ENCODE peak calls at places on chromosome 21, in five cellular contexts. One of them, this sample, is unnamed.

GRCh38 chr21:18384771-18385170 is 18.8 kb downstream of the TMPRSS15 start:
- DNase-seq in HepG2: no peak
- DNase-seq in GM12878: no peak
- DNase-seq in K562: peak
- DNase-seq in SK-N-SH: peak
- DNase-seq in this sample: no peak

GRCh38 chr21:32308696-32309095 is 10.0 kb downstream of the MRAP start:
- DNase-seq in HepG2: no peak
- DNase-seq in GM12878: no peak
- DNase-seq in K562: no peak
- DNase-seq in SK-N-SH: no peak
- DNase-seq in this sample: no peak

GRCh38 chr21:15491100-15491499 is 238.7 kb upstream of the USP25 start:
- DNase-seq in HepG2: no peak
- DNase-seq in GM12878: no peak
- DNase-seq in K562: no peak
- DNase-seq in SK-N-SH: no peak
- DNase-seq in this sample: no peak

GRCh38 chr21:29077651-29078090 is 4.2 kb upstream of the CCT8 start:
- DNase-seq in HepG2: no peak
- DNase-seq in GM12878: peak
- DNase-seq in K562: no peak
- DNase-seq in SK-N-SH: no peak
- DNase-seq in this sample: no peak

GRCh38 chr21:35528109-35529042 is 479.3 kb upstream of the RUNX1 start:
- DNase-seq in HepG2: no peak
- DNase-seq in GM12878: no peak
- DNase-seq in K562: no peak
- DNase-seq in SK-N-SH: no peak
- DNase-seq in this sample: no peak

GRCh38 chr21:29217818-29218252 is 80.9 kb upstream of the BACH1 start:
- DNase-seq in HepG2: peak
- DNase-seq in GM12878: no peak
- DNase-seq in K562: no peak
- DNase-seq in SK-N-SH: no peak
- DNase-seq in this sample: peak

GRCh38 chr21:33234618-33235520 is 5.1 kb downstream of the IFNAR2 start:
- DNase-seq in HepG2: no peak
- DNase-seq in GM12878: no peak
- DNase-seq in K562: no peak
- DNase-seq in SK-N-SH: no peak
- DNase-seq in this sample: no peak

GRCh38 chr21:33668180-33668579 is 25.9 kb downstream of the ITSN1 start:
- DNase-seq in HepG2: no peak
- DNase-seq in GM12878: no peak
- DNase-seq in K562: no peak
- DNase-seq in SK-N-SH: no peak
- DNase-seq in this sample: no peak

GRCh38 chr21:20418353-20418752 is 579.9 kb upstream of the NCAM2 start:
- DNase-seq in HepG2: no peak
- DNase-seq in GM12878: no peak
- DNase-seq in K562: no peak
- DNase-seq in SK-N-SH: no peak
- DNase-seq in this sample: no peak

GRCh38 chr21:36203603-36203889 is 46.9 kb downstream of the DOP1B start:
- DNase-seq in HepG2: peak
- DNase-seq in GM12878: peak
- DNase-seq in K562: no peak
- DNase-seq in SK-N-SH: peak
- DNase-seq in this sample: peak

GRCh38 chr21:45923146-45923545 is 58.4 kb upstream of the COL6A1 start:
- DNase-seq in HepG2: peak
- DNase-seq in GM12878: no peak
- DNase-seq in K562: peak
- DNase-seq in SK-N-SH: peak
- DNase-seq in this sample: peak
- TF ChIP-seq CTCF in HepG2: peak
- TF ChIP-seq CTCF in GM12878: peak
- TF ChIP-seq CTCF in K562: peak
- TF ChIP-seq CTCF in SK-N-SH: peak
- TF ChIP-seq CTCF in this sample: peak

GRCh38 chr21:41927727-41928409 is 25.9 kb downstream of the C2CD2 start:
- DNase-seq in HepG2: no peak
- DNase-seq in GM12878: no peak
- DNase-seq in K562: no peak
- DNase-seq in SK-N-SH: no peak
- DNase-seq in this sample: no peak
- TF ChIP-seq ZBTB33 in HepG2: no peak
- TF ChIP-seq ZBTB33 in GM12878: no peak
- TF ChIP-seq ZBTB33 in K562: no peak
- TF ChIP-seq ZBTB33 in SK-N-SH: no peak
- TF ChIP-seq ZBTB33 in this sample: no peak

GRCh38 chr21:37257967-37258877 is 8.9 kb downstream of the VPS26C start:
- DNase-seq in HepG2: peak
- DNase-seq in GM12878: peak
- DNase-seq in K562: no peak
- DNase-seq in SK-N-SH: peak
- DNase-seq in this sample: no peak
- H3K4me2 ChIP-seq in HepG2: peak
- H3K4me2 ChIP-seq in GM12878: peak
- H3K4me2 ChIP-seq in K562: no peak
- H3K4me2 ChIP-seq in SK-N-SH: peak
- H3K4me2 ChIP-seq in this sample: no peak

GRCh38 chr21:25571726-25572121 is 35.6 kb downstream of the MRPL39 start:
- DNase-seq in HepG2: no peak
- DNase-seq in GM12878: no peak
- DNase-seq in K562: no peak
- DNase-seq in SK-N-SH: no peak
- DNase-seq in this sample: no peak

GRCh38 chr21:25577765-25578069 is 29.6 kb downstream of the MRPL39 start:
- DNase-seq in HepG2: no peak
- DNase-seq in GM12878: no peak
- DNase-seq in K562: no peak
- DNase-seq in SK-N-SH: no peak
- DNase-seq in this sample: no peak

GRCh38 chr21:25569711-25570110 is 37.6 kb downstream of the MRPL39 start:
- DNase-seq in HepG2: no peak
- DNase-seq in GM12878: no peak
- DNase-seq in K562: no peak
- DNase-seq in SK-N-SH: no peak
- DNase-seq in this sample: no peak

GRCh38 chr21:25572895-25573310 is 34.4 kb downstream of the MRPL39 start:
- DNase-seq in HepG2: no peak
- DNase-seq in GM12878: peak
- DNase-seq in K562: no peak
- DNase-seq in SK-N-SH: no peak
- DNase-seq in this sample: no peak

GRCh38 chr21:25573409-25574206 is 33.7 kb downstream of the MRPL39 start:
- DNase-seq in HepG2: peak
- DNase-seq in GM12878: peak
- DNase-seq in K562: peak
- DNase-seq in SK-N-SH: peak
- DNase-seq in this sample: peak
- TF ChIP-seq CTCF in HepG2: no peak
- TF ChIP-seq CTCF in GM12878: no peak
- TF ChIP-seq CTCF in K562: no peak
- TF ChIP-seq CTCF in SK-N-SH: no peak
- TF ChIP-seq CTCF in this sample: no peak

DNA sequence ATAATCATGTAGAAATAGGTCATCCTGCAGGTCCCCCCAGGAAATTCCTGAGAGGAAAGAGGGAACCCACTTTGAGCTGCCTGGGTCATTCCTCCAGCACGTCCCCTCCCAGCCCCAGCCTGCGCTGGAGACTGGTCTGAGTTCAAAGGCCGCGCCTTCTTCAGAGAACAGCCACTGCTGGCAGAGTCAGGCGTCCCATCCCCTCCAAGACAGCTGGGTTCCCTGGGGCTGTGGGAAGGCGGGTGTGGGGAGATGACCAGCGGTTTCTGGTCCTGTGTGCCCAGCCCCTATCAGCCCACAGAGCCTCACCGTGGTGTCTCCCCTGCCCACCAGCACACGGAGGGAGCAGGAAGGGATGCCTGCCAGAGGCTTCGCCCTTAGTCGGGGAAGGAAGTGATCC is 18.0 kb upstream of the TRAPPC10 start:
- DNase-seq in HepG2: no peak
- DNase-seq in GM12878: no peak
- DNase-seq in K562: no peak
- DNase-seq in SK-N-SH: no peak
- DNase-seq in this sample: no peak
- TF ChIP-seq ZBTB33 in HepG2: no peak
- TF ChIP-seq ZBTB33 in GM12878: no peak
- TF ChIP-seq ZBTB33 in K562: no peak
- TF ChIP-seq ZBTB33 in SK-N-SH: no peak
- TF ChIP-seq ZBTB33 in this sample: no peak

GRCh38 chr21:16492892-16493291 is 763.1 kb downstream of the USP25 start:
- DNase-seq in HepG2: no peak
- DNase-seq in GM12878: no peak
- DNase-seq in K562: no peak
- DNase-seq in SK-N-SH: no peak
- DNase-seq in this sample: no peak
- H3K4me2 ChIP-seq in HepG2: no peak
- H3K4me2 ChIP-seq in GM12878: no peak
- H3K4me2 ChIP-seq in K562: no peak
- H3K4me2 ChIP-seq in SK-N-SH: no peak
- H3K4me2 ChIP-seq in this sample: no peak

GRCh38 chr21:26845066-26845749 is at the start of gene ADAMTS1:
- DNase-seq in HepG2: peak
- DNase-seq in GM12878: no peak
- DNase-seq in K562: no peak
- DNase-seq in SK-N-SH: peak
- DNase-seq in this sample: no peak

GRCh38 chr21:26842976-26843911 is 2.0 kb downstream of the ADAMTS1 start:
- DNase-seq in HepG2: no peak
- DNase-seq in GM12878: no peak
- DNase-seq in K562: no peak
- DNase-seq in SK-N-SH: peak
- DNase-seq in this sample: no peak

GRCh38 chr21:26844258-26845065 is 747 bp downstream of the ADAMTS1 start:
- DNase-seq in HepG2: no peak
- DNase-seq in GM12878: no peak
- DNase-seq in K562: no peak
- DNase-seq in SK-N-SH: peak
- DNase-seq in this sample: no peak

GRCh38 chr21:26842300-26842699 is 2.9 kb downstream of the ADAMTS1 start:
- DNase-seq in HepG2: no peak
- DNase-seq in GM12878: no peak
- DNase-seq in K562: no peak
- DNase-seq in SK-N-SH: no peak
- DNase-seq in this sample: no peak

GRCh38 chr21:26843912-26844257 is 1.3 kb downstream of the ADAMTS1 start:
- DNase-seq in HepG2: no peak
- DNase-seq in GM12878: no peak
- DNase-seq in K562: no peak
- DNase-seq in SK-N-SH: no peak
- DNase-seq in this sample: no peak
- TF ChIP-seq CTCF in HepG2: no peak
- TF ChIP-seq CTCF in GM12878: no peak
- TF ChIP-seq CTCF in K562: no peak
- TF ChIP-seq CTCF in SK-N-SH: no peak
- TF ChIP-seq CTCF in this sample: no peak

This sample was measured in HCT116.